ENCODE peak calls at places on chromosomes 7 and 10, in ten cellular contexts. W is heart right ventricle, L is A549, E is ovary, Q is pancreas, C is fibroblast of lung, Z is right lobe of liver, M is stomach, U is osteoblast, B is NB4. G is an unnamed sample.

GRCh38 chr7:5450549-5451327 is 27.1 kb upstream of the TNRC18 start:
- DNase-seq in Z (peak), W (peak), C (peak), Q (peak), M (peak), L (peak), E (peak), B (peak), U (peak), G (peak)

GRCh38 chr10:119505588-119506315 is 36.8 kb downstream of the RGS10 start:
- DNase-seq in Z (no peak), M (no peak), C (no peak), Q (no peak), B (peak), W (no peak), L (no peak), U (peak), E (no peak), G (no peak)

GRCh38 chr7:106668853-106669539 is 8.0 kb upstream of the CCDC71L start:
- DNase-seq in W (no peak), L (no peak), E (no peak), Z (no peak), B (no peak), Q (no peak), M (no peak), U (no peak), C (no peak), G (no peak)

GRCh38 chr10:122115874-122116273 is 126.9 kb downstream of the TACC2 start:
- DNase-seq in C (peak), E (no peak), U (no peak), M (no peak), Z (no peak), Q (no peak), L (no peak), B (peak), W (no peak), G (no peak)

GRCh38 chr10:77603529-77603927 is 34.1 kb downstream of the KCNMA1 start:
- DNase-seq in B (peak), L (peak), U (peak), Z (peak), E (no peak), Q (no peak), M (peak), W (no peak), C (peak), G (no peak)

GRCh38 chr10:29861811-29862505 is 197.4 kb downstream of the JCAD start:
- DNase-seq in L (no peak), M (no peak), Q (no peak), C (peak), Z (no peak), E (no peak), U (peak), W (no peak), B (no peak), G (peak)

GRCh38 chr10:3396116-3396515 is 223.5 kb upstream of the PITRM1 start:
- DNase-seq in B (no peak), W (no peak), Z (no peak), Q (no peak), L (no peak), C (no peak), E (no peak), U (peak), M (no peak), G (no peak)

GRCh38 chr7:74025745-74026144 is 2.2 kb upstream of the ELN start:
- DNase-seq in U (peak), W (no peak), B (peak), L (no peak), E (no peak), C (no peak), Z (no peak), M (no peak), Q (no peak), G (no peak)

GRCh38 chr10:71571460-71572175 is 148.0 kb downstream of the C10orf105 start:
- DNase-seq in B (no peak), Q (no peak), M (peak), W (no peak), E (no peak), Z (no peak), C (no peak), U (no peak), L (no peak), G (no peak)
- TF ChIP-seq CTCF in B (no peak), Q (no peak), M (no peak), W (no peak), E (no peak), Z (no peak), C (no peak), U (no peak), L (no peak), G (no peak)

GRCh38 chr7:82762880-82763279 is 319.3 kb upstream of the CACNA2D1 start:
- DNase-seq in L (no peak), E (no peak), Z (no peak), U (no peak), C (no peak), W (no peak), Q (no peak), M (no peak), B (no peak), G (no peak)

GRCh38 chr7:82755705-82756551 is 312.4 kb upstream of the CACNA2D1 start:
- DNase-seq in M (no peak), B (no peak), Q (no peak), E (no peak), C (peak), W (no peak), L (no peak), Z (no peak), U (peak), G (peak)

GRCh38 chr7:82760831-82761230 is 317.3 kb upstream of the CACNA2D1 start:
- DNase-seq in M (no peak), Z (no peak), C (no peak), E (no peak), Q (no peak), B (no peak), W (no peak), U (no peak), L (no peak), G (no peak)

DNA sequence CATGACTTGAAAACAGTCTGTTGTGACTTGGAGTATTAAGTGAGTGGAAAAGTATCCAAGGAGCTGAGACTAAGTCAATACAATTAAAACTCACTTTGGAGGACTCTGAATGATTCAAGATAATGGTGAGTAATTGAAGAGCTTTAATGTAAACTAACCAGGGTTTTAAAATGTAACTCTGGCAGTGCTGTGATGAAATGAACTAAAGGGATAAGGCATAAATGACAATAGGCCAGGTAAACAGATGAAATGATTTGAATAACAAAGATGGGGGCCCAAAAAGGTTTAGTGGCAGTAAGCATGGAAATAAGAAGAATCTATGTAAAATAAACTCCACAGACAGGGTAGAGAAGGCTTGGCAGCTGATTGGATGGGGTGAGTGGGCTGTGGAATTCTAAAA is 316.5 kb upstream of the CACNA2D1 start:
- DNase-seq in W (no peak), C (no peak), U (no peak), M (no peak), E (no peak), L (no peak), Z (no peak), B (no peak), Q (no peak), G (no peak)
- H3K4me3 ChIP-seq in W (no peak), C (no peak), U (no peak), M (no peak), E (no peak), L (no peak), Z (no peak), B (no peak), Q (no peak), G (no peak)

DNA sequence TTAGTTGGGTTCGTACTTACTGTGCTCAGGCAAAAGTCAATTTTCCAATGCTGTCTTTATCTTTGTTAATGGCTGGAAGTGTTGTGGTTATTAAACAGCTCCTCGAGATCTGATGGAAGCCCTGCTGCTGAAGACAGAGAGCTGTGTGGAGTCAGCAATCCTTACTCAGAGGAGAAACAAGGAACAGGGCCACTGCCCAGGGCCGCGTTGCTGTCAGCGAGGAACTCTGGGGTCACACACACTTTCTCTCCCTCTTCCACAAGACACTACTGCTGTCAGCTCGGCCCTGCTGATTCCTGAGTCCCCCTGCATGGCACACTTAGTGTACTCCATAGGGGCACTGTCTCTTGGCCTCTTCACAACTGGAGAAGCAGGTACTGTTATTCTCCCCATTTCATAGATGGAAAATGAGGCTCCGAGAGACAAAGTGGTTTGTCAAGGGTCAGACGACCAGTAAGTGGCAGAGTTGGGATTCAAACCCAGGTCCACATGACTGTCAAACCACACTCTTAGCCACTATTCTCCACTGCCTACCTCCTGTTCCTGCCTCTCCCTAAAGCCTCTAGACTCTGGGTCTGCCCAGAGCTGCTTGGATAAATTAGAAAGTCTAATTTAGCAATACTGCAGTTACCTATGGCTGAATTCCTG is 29.3 kb upstream of the PDCD4 start:
- DNase-seq in Z (no peak), B (no peak), U (no peak), Q (peak), M (no peak), L (no peak), E (no peak), C (no peak), W (no peak), G (no peak)
- TF ChIP-seq CTCF in Z (no peak), B (no peak), U (no peak), Q (no peak), M (no peak), L (no peak), E (no peak), C (no peak), W (no peak), G (no peak)

DNA sequence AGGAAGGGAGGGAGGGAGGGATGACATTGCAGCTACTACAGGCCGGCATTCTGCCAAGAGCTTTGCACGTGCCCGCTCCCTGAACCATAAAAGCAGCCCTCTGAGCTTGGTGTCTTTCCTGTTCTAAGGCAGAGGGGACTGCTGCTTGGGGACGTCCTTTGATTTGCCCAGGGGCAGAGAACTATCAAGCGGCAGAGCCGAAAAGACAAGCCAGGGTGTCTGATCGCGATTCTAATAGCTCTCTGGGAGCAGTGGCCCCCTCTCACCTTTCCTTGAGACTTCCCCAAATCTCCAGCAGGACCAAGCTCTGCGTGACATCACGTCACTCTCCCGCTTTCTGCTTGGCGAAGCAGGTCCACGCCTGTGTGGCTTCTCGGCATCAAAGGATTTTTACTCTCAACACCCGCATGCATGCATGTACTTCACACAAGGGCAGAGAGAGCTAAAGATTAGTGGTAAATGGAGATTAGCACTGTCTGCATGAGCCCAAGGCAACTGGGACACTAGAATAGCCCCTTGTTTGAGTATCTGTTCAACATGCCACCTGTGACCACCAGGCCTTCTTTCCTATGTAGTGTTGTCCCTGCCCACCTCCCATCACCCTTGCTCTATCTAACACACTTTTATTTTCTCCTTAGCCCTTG is 167.7 kb upstream of the AUTS2 start:
- DNase-seq in U (peak), W (peak), Q (no peak), L (no peak), C (no peak), E (peak), M (no peak), B (no peak), Z (no peak), G (no peak)
- H3K4me3 ChIP-seq in U (no peak), W (peak), Q (no peak), L (no peak), C (no peak), E (no peak), M (no peak), B (no peak), Z (no peak), G (no peak)

G was measured in cardiac fibroblast.